ENCODE peak calls at places on chromosomes 11 and 22, in six cellular contexts. I is fibroblast of lung, F is neural progenitor cell, A is keratinocyte, E is adipocyte, Y is endodermal cell. C is an unnamed sample.

GRCh38 chr11:17479284-17480214 is 2.9 kb upstream of the ABCC8 start:
- DNase-seq in I (peak; percentile 26), F (peak; percentile 85), Y (peak; percentile 94), E (peak; percentile 25), A (no peak), C (peak; percentile 29)

GRCh38 chr22:37726240-37726887 is 29.5 kb downstream of the TRIOBP start:
- DNase-seq in F (no peak), A (no peak), E (no peak), I (no peak), Y (no peak), C (peak; percentile 62)

GRCh38 chr11:72326151-72326842 is 82.3 kb upstream of the PHOX2A start:
- DNase-seq in A (peak; percentile 9), I (peak; percentile 80), E (peak; percentile 68), F (no peak), Y (no peak), C (no peak)

GRCh38 chr11:12005476-12005875 is 3.0 kb downstream of the DKK3 start:
- DNase-seq in F (no peak), I (peak; percentile 78), Y (no peak), A (no peak), E (peak; percentile 87), C (no peak)

GRCh38 chr11:61056566-61056965 is 45.7 kb upstream of the CD5 start:
- DNase-seq in A (no peak), Y (peak; percentile 59), F (peak; percentile 29), E (no peak), I (no peak), C (no peak)

GRCh38 chr22:42993651-42994275 is 21.2 kb downstream of the PACSIN2 start:
- DNase-seq in Y (no peak), A (no peak), F (no peak), I (peak; percentile 72), E (peak; percentile 83), C (no peak)

GRCh38 chr11:76770642-76771445 is 12.3 kb upstream of the TSKU start:
- DNase-seq in A (no peak), I (peak; percentile 98), Y (peak; percentile 81), F (peak; percentile 70), E (peak; percentile 92), C (no peak)

GRCh38 chr11:76764941-76765340 is 18.2 kb upstream of the TSKU start:
- DNase-seq in I (no peak), E (no peak), A (no peak), Y (no peak), F (no peak), C (no peak)

GRCh38 chr11:100459791-100460190 is 227.3 kb upstream of the ARHGAP42 start:
- DNase-seq in F (no peak), I (no peak), E (no peak), Y (no peak), A (no peak), C (no peak)

GRCh38 chr11:32333335-32333991 is 101.9 kb downstream of the WT1 start:
- DNase-seq in E (peak; percentile 76), Y (peak; percentile 91), A (no peak), I (peak; percentile 64), F (peak; percentile 72), C (no peak)

GRCh38 chr11:2258501-2259465 is 11.6 kb downstream of the ASCL2 start:
- DNase-seq in Y (peak; percentile 36), E (no peak), I (no peak), A (no peak), F (no peak), C (no peak)

GRCh38 chr11:59102259-59102765 is 4.7 kb upstream of the FAM111B start:
- DNase-seq in A (no peak), E (peak; percentile 63), I (peak; percentile 23), Y (peak; percentile 95), F (peak; percentile 87), C (peak; percentile 92)

DNA sequence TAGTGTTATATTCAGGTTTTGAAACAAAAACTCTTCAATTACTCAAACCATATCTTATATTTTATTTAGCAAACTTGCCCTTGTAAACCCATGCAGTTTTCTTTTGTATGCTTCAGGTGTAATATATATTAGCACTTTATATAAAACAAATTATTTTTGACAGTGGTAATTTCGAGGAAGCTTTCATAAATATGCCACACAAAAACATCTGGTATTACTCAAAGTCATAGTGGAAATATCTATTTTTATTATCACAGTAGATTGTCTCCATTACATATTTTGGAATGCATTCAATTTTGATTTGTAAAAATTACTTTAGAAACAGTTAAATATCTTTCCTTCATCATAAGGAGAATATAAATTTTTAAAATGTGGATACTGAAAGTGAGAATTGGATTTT is 89.1 kb upstream of the FIBIN start:
- DNase-seq in Y (no peak), A (no peak), E (peak; percentile 24), I (no peak), F (no peak), C (no peak)
- H3K9ac ChIP-seq in Y (no peak overlapping the region), A (no peak overlapping the region), E (no peak overlapping the region), I (no peak overlapping the region), F (no peak overlapping the region), C (no peak overlapping the region)

GRCh38 chr22:39689421-39689820 is 118.9 kb downstream of the CACNA1I start:
- DNase-seq in F (no peak), Y (no peak), I (no peak), E (no peak), A (no peak), C (no peak)

GRCh38 chr22:39686178-39686620 is 115.6 kb downstream of the CACNA1I start:
- DNase-seq in E (no peak), I (no peak), Y (no peak), A (no peak), F (no peak), C (no peak)

GRCh38 chr22:39686776-39687525 is 116.4 kb downstream of the CACNA1I start:
- DNase-seq in I (no peak), F (no peak), A (no peak), Y (no peak), E (no peak), C (no peak)

GRCh38 chr22:39685336-39686177 is 115.0 kb downstream of the CACNA1I start:
- DNase-seq in E (no peak), A (no peak), Y (no peak), I (no peak), F (no peak), C (no peak)

GRCh38 chr22:39688186-39688768 is 117.7 kb downstream of the CACNA1I start:
- DNase-seq in Y (no peak), E (no peak), F (no peak), A (no peak), I (no peak), C (no peak)
- H3K27me3 ChIP-seq in Y (no peaks in the 10 kb centered on the region), E (peaks cover 56% of the 10 kb centered on the region), F (no peaks in the 10 kb centered on the region), A (peaks cover 73% of the 10 kb centered on the region), I (peaks cover 10% of the 10 kb centered on the region), C (no peaks in the 10 kb centered on the region)

GRCh38 chr11:34792143-34792542 is 124.0 kb downstream of the APIP start:
- DNase-seq in E (peak; percentile 7), I (no peak), Y (peak; percentile 53), A (no peak), F (peak; percentile 16), C (no peak)
- H3K9ac ChIP-seq in E (no peak overlapping the region), I (no peak overlapping the region), Y (no peak overlapping the region), A (no peak overlapping the region), F (no peak overlapping the region), C (no peak overlapping the region)

GRCh38 chr22:49457146-49457545 is 370.5 kb downstream of the BRD1 start:
- DNase-seq in F (no peak), E (no peak), A (no peak), I (no peak), Y (peak; percentile 30), C (no peak)
- H3K27me3 ChIP-seq in F (no peaks in the 10 kb centered on the region), E (no peaks in the 10 kb centered on the region), A (no peaks in the 10 kb centered on the region), I (no peaks in the 10 kb centered on the region), Y (peaks cover 5% of the 10 kb centered on the region), C (no peaks in the 10 kb centered on the region)